ENCODE peak calls at places on chromosome 2, in seven cellular contexts. U, R, J, Y, F, Z and X are unnamed samples.

GRCh38 chr2:231900486-231900942 is 25.7 kb downstream of the NPPC start:
- DNase-seq in U (peak), R (no peak), J (peak), Y (no peak), F (peak), Z (no peak), X (peak)

GRCh38 chr2:237665713-237666143 is 38.3 kb downstream of the LRRFIP1 start:
- DNase-seq in U (no peak), R (no peak), J (no peak), Y (no peak), F (no peak), Z (no peak), X (no peak)

GRCh38 chr2:65055427-65056214 is 595 bp upstream of the CEP68 start:
- DNase-seq in U (no peak), R (peak), J (no peak), Y (peak), F (no peak), Z (peak), X (no peak)

GRCh38 chr2:2557448-2557847 is 226.4 kb upstream of the MYT1L start:
- DNase-seq in U (no peak), R (no peak), J (no peak), Y (no peak), F (no peak), Z (no peak), X (no peak)

GRCh38 chr2:185069107-185069506 is 470.8 kb downstream of the ZNF804A start:
- DNase-seq in U (no peak), R (no peak), J (no peak), Y (no peak), F (no peak), Z (no peak), X (no peak)

GRCh38 chr2:29765711-29766110 is 155.7 kb downstream of the ALK start:
- DNase-seq in U (no peak), R (no peak), J (peak), Y (no peak), F (no peak), Z (no peak), X (no peak)

GRCh38 chr2:101698419-101699190 is 1.1 kb downstream of the MAP4K4 start:
- DNase-seq in U (no peak), R (no peak), J (peak), Y (no peak), F (no peak), Z (no peak), X (peak)

GRCh38 chr2:9112079-9112721 is 94.4 kb upstream of the ASAP2 start:
- DNase-seq in U (peak), R (no peak), J (peak), Y (no peak), F (no peak), Z (no peak), X (peak)

GRCh38 chr2:62382757-62383156 is 123.2 kb downstream of the TMEM17 start:
- DNase-seq in U (no peak), R (no peak), J (peak), Y (no peak), F (no peak), Z (no peak), X (no peak)

GRCh38 chr2:11980809-11981208 is 234.4 kb downstream of the LPIN1 start:
- DNase-seq in U (no peak), R (no peak), J (peak), Y (no peak), F (no peak), Z (no peak), X (peak)

GRCh38 chr2:230874456-230874855 is 9.7 kb downstream of the ITM2C start:
- DNase-seq in U (no peak), R (no peak), J (no peak), Y (no peak), F (no peak), Z (no peak), X (peak)

GRCh38 chr2:69087912-69088240 is 74.9 kb downstream of the ANTXR1 start:
- DNase-seq in U (no peak), R (no peak), J (no peak), Y (no peak), F (no peak), Z (no peak), X (no peak)

GRCh38 chr2:138272524-138273210 is 228.9 kb upstream of the SPOPL start:
- DNase-seq in U (no peak), R (no peak), J (peak), Y (no peak), F (no peak), Z (no peak), X (peak)

GRCh38 chr2:234061624-234062257 is 11.2 kb downstream of the SPP2 start:
- DNase-seq in U (no peak), R (no peak), J (no peak), Y (no peak), F (no peak), Z (no peak), X (no peak)

GRCh38 chr2:195411219-195411687 is 245.8 kb upstream of the SLC39A10 start:
- DNase-seq in U (no peak), R (no peak), J (peak), Y (no peak), F (no peak), Z (no peak), X (peak)